ENCODE peak calls at places on chromosomes 13 and 19, in seven cellular contexts. One of them, this sample, is unnamed.

GRCh38 chr19:16566161-16566560 is 6.1 kb downstream of the SLC35E1 start:
- DNase-seq in CD4-positive, CD25-positive, alpha-beta regulatory T cell: peak
- DNase-seq in choroid plexus epithelial cell: no peak
- DNase-seq in upper lobe of left lung: peak
- DNase-seq in right atrium auricular region: no peak
- DNase-seq in PC-3: no peak
- DNase-seq in astrocyte of the cerebellum: no peak
- DNase-seq in this sample: no peak

GRCh38 chr19:512548-513365 is 5.5 kb downstream of the TPGS1 start:
- DNase-seq in choroid plexus epithelial cell: no peak
- DNase-seq in PC-3: no peak
- DNase-seq in right atrium auricular region: no peak
- DNase-seq in astrocyte of the cerebellum: no peak
- DNase-seq in CD4-positive, CD25-positive, alpha-beta regulatory T cell: no peak
- DNase-seq in upper lobe of left lung: peak
- DNase-seq in this sample: no peak

GRCh38 chr13:20713014-20713376 is 9.5 kb downstream of the IL17D start:
- DNase-seq in astrocyte of the cerebellum: no peak
- DNase-seq in choroid plexus epithelial cell: no peak
- DNase-seq in right atrium auricular region: peak
- DNase-seq in PC-3: no peak
- DNase-seq in upper lobe of left lung: no peak
- DNase-seq in CD4-positive, CD25-positive, alpha-beta regulatory T cell: no peak
- DNase-seq in this sample: no peak

GRCh38 chr19:13091400-13092161 is 11.1 kb downstream of the LYL1 start:
- DNase-seq in upper lobe of left lung: no peak
- DNase-seq in PC-3: no peak
- DNase-seq in astrocyte of the cerebellum: peak
- DNase-seq in right atrium auricular region: peak
- DNase-seq in CD4-positive, CD25-positive, alpha-beta regulatory T cell: no peak
- DNase-seq in choroid plexus epithelial cell: peak
- DNase-seq in this sample: no peak

GRCh38 chr19:12639901-12640613 is 26.5 kb downstream of the MAN2B1 start:
- DNase-seq in upper lobe of left lung: peak
- DNase-seq in choroid plexus epithelial cell: peak
- DNase-seq in right atrium auricular region: peak
- DNase-seq in astrocyte of the cerebellum: peak
- DNase-seq in CD4-positive, CD25-positive, alpha-beta regulatory T cell: peak
- DNase-seq in PC-3: peak
- DNase-seq in this sample: peak

GRCh38 chr13:78595458-78595818 is 7.9 kb downstream of the POU4F1 start:
- DNase-seq in upper lobe of left lung: no peak
- DNase-seq in PC-3: no peak
- DNase-seq in right atrium auricular region: no peak
- DNase-seq in CD4-positive, CD25-positive, alpha-beta regulatory T cell: no peak
- DNase-seq in choroid plexus epithelial cell: no peak
- DNase-seq in astrocyte of the cerebellum: no peak
- DNase-seq in this sample: no peak

GRCh38 chr19:18257503-18258470 is 16.5 kb downstream of the IQCN start:
- DNase-seq in choroid plexus epithelial cell: no peak
- DNase-seq in upper lobe of left lung: no peak
- DNase-seq in CD4-positive, CD25-positive, alpha-beta regulatory T cell: no peak
- DNase-seq in astrocyte of the cerebellum: no peak
- DNase-seq in right atrium auricular region: no peak
- DNase-seq in PC-3: no peak
- DNase-seq in this sample: no peak

GRCh38 chr19:15812059-15812722 is 3.3 kb downstream of the OR10H1 start:
- DNase-seq in right atrium auricular region: no peak
- DNase-seq in astrocyte of the cerebellum: no peak
- DNase-seq in upper lobe of left lung: no peak
- DNase-seq in choroid plexus epithelial cell: no peak
- DNase-seq in PC-3: peak
- DNase-seq in CD4-positive, CD25-positive, alpha-beta regulatory T cell: peak
- DNase-seq in this sample: no peak

GRCh38 chr19:35555301-35556005 is 8.0 kb downstream of the ATP4A start:
- DNase-seq in choroid plexus epithelial cell: peak
- DNase-seq in PC-3: peak
- DNase-seq in CD4-positive, CD25-positive, alpha-beta regulatory T cell: no peak
- DNase-seq in astrocyte of the cerebellum: no peak
- DNase-seq in upper lobe of left lung: no peak
- DNase-seq in right atrium auricular region: no peak
- DNase-seq in this sample: no peak

GRCh38 chr13:50213526-50213925 is 198.3 kb downstream of the KCNRG start:
- DNase-seq in upper lobe of left lung: no peak
- DNase-seq in PC-3: no peak
- DNase-seq in astrocyte of the cerebellum: no peak
- DNase-seq in right atrium auricular region: no peak
- DNase-seq in CD4-positive, CD25-positive, alpha-beta regulatory T cell: no peak
- DNase-seq in choroid plexus epithelial cell: no peak
- DNase-seq in this sample: no peak

GRCh38 chr13:36831291-36831690 is 12.3 kb downstream of the RFXAP start:
- DNase-seq in right atrium auricular region: no peak
- DNase-seq in PC-3: no peak
- DNase-seq in choroid plexus epithelial cell: no peak
- DNase-seq in CD4-positive, CD25-positive, alpha-beta regulatory T cell: no peak
- DNase-seq in astrocyte of the cerebellum: no peak
- DNase-seq in upper lobe of left lung: no peak
- DNase-seq in this sample: no peak

GRCh38 chr19:2949939-2950285 is 5.1 kb upstream of the ZNF77 start:
- DNase-seq in astrocyte of the cerebellum: no peak
- DNase-seq in upper lobe of left lung: peak
- DNase-seq in choroid plexus epithelial cell: peak
- DNase-seq in right atrium auricular region: peak
- DNase-seq in PC-3: peak
- DNase-seq in CD4-positive, CD25-positive, alpha-beta regulatory T cell: no peak
- DNase-seq in this sample: no peak

GRCh38 chr19:14004619-14005380 is 1.3 kb downstream of the RFX1 start:
- DNase-seq in right atrium auricular region: peak
- DNase-seq in PC-3: no peak
- DNase-seq in CD4-positive, CD25-positive, alpha-beta regulatory T cell: no peak
- DNase-seq in astrocyte of the cerebellum: no peak
- DNase-seq in upper lobe of left lung: peak
- DNase-seq in choroid plexus epithelial cell: peak
- DNase-seq in this sample: peak

GRCh38 chr19:28603453-28603852 is 609.5 kb downstream of the UQCRFS1 start:
- DNase-seq in choroid plexus epithelial cell: no peak
- DNase-seq in astrocyte of the cerebellum: no peak
- DNase-seq in right atrium auricular region: no peak
- DNase-seq in PC-3: no peak
- DNase-seq in CD4-positive, CD25-positive, alpha-beta regulatory T cell: no peak
- DNase-seq in upper lobe of left lung: no peak
- DNase-seq in this sample: no peak

GRCh38 chr13:89897681-89898080 is 1449.8 kb upstream of the MIR17HG start:
- DNase-seq in astrocyte of the cerebellum: no peak
- DNase-seq in upper lobe of left lung: no peak
- DNase-seq in CD4-positive, CD25-positive, alpha-beta regulatory T cell: no peak
- DNase-seq in choroid plexus epithelial cell: no peak
- DNase-seq in PC-3: no peak
- DNase-seq in right atrium auricular region: no peak
- DNase-seq in this sample: no peak

DNA sequence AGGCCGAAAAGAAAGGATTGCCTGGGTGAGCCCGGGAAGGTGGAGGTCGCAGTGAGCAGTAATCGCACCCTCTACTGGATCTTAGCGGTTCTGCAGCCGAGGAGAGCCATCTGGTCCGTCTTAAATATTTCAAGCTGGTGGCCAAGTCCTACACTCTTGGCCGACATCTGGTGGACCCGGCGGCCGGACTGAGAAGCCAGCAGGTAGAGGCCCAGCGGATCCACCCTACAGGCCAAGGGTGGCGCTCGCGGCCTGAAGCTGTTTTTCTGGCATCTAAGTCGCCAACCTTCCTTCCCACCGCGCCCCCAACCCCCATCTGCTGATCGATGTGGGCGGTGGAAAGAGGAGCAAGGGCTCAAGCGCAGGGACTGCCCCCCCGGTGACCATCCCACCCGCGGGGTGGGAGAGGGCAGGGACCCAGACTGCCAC is 46.5 kb upstream of the ZNF730 start:
- DNase-seq in choroid plexus epithelial cell: peak
- DNase-seq in upper lobe of left lung: peak
- DNase-seq in PC-3: no peak
- DNase-seq in CD4-positive, CD25-positive, alpha-beta regulatory T cell: no peak
- DNase-seq in astrocyte of the cerebellum: no peak
- DNase-seq in right atrium auricular region: peak
- DNase-seq in this sample: peak
- H3K4me3 ChIP-seq in choroid plexus epithelial cell: peak
- H3K4me3 ChIP-seq in upper lobe of left lung: peak
- H3K4me3 ChIP-seq in PC-3: no peak
- H3K4me3 ChIP-seq in CD4-positive, CD25-positive, alpha-beta regulatory T cell: no peak
- H3K4me3 ChIP-seq in astrocyte of the cerebellum: no peak
- H3K4me3 ChIP-seq in right atrium auricular region: peak
- H3K4me3 ChIP-seq in this sample: no peak

GRCh38 chr19:49442793-49443365 is 1.6 kb upstream of the SLC17A7 start:
- DNase-seq in right atrium auricular region: peak
- DNase-seq in CD4-positive, CD25-positive, alpha-beta regulatory T cell: peak
- DNase-seq in PC-3: peak
- DNase-seq in astrocyte of the cerebellum: peak
- DNase-seq in upper lobe of left lung: peak
- DNase-seq in choroid plexus epithelial cell: peak
- DNase-seq in this sample: peak

GRCh38 chr19:49442354-49442753 is 1.0 kb upstream of the SLC17A7 start:
- DNase-seq in astrocyte of the cerebellum: no peak
- DNase-seq in CD4-positive, CD25-positive, alpha-beta regulatory T cell: no peak
- DNase-seq in right atrium auricular region: peak
- DNase-seq in choroid plexus epithelial cell: no peak
- DNase-seq in upper lobe of left lung: no peak
- DNase-seq in PC-3: peak
- DNase-seq in this sample: no peak

GRCh38 chr19:49440439-49441209 is 703 bp downstream of the SLC17A7 start:
- DNase-seq in PC-3: no peak
- DNase-seq in choroid plexus epithelial cell: no peak
- DNase-seq in astrocyte of the cerebellum: no peak
- DNase-seq in CD4-positive, CD25-positive, alpha-beta regulatory T cell: no peak
- DNase-seq in upper lobe of left lung: no peak
- DNase-seq in right atrium auricular region: no peak
- DNase-seq in this sample: no peak

GRCh38 chr19:49441960-49442350 is 628 bp upstream of the SLC17A7 start:
- DNase-seq in astrocyte of the cerebellum: no peak
- DNase-seq in PC-3: no peak
- DNase-seq in CD4-positive, CD25-positive, alpha-beta regulatory T cell: no peak
- DNase-seq in upper lobe of left lung: no peak
- DNase-seq in choroid plexus epithelial cell: no peak
- DNase-seq in right atrium auricular region: no peak
- DNase-seq in this sample: no peak

DNA sequence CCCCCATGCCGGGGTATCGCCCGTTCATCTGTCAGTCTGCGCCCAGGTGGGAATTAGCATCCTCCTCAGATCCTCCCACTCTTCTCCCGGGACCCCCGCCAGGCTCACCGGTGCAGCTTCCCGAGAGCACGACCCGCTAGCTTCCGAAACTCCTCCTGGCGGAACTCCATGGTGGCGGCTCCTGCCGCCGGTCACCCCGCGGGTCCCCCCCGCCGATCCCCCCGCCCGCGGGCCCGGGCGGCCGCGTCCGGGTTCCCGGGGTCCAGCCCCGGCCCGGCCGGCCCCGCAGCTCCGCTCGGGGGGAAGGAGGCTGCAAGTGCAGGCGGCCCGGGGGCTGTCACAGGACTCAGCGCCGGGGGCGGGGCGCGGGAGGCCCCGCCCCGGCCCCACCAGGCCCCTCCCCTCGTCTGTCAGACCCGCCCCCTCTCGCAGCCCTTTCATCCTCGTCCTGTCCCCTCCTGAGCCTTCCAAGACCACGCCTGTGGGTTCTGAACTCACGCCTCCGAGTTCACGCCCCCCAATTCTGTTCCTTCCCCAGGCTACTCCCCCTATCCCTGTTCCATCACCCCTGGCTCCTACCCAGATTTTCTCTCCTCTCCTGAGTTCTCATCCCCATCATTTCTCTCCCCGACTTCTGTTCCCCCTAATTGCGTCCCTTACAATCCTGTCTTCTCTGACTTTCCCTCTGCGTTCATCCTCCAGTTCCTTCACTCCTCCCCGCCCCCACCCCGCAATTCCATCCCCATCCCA is at the start of gene SLC17A7:
- DNase-seq in CD4-positive, CD25-positive, alpha-beta regulatory T cell: peak
- DNase-seq in PC-3: peak
- DNase-seq in astrocyte of the cerebellum: no peak
- DNase-seq in choroid plexus epithelial cell: no peak
- DNase-seq in upper lobe of left lung: peak
- DNase-seq in right atrium auricular region: peak
- DNase-seq in this sample: peak
- H3K4me3 ChIP-seq in CD4-positive, CD25-positive, alpha-beta regulatory T cell: no peak
- H3K4me3 ChIP-seq in PC-3: peak
- H3K4me3 ChIP-seq in astrocyte of the cerebellum: no peak
- H3K4me3 ChIP-seq in choroid plexus epithelial cell: no peak
- H3K4me3 ChIP-seq in upper lobe of left lung: peak
- H3K4me3 ChIP-seq in right atrium auricular region: peak
- H3K4me3 ChIP-seq in this sample: peak

GRCh38 chr19:7681336-7682174 is 922 bp downstream of the TRAPPC5 start:
- DNase-seq in right atrium auricular region: peak
- DNase-seq in choroid plexus epithelial cell: peak
- DNase-seq in astrocyte of the cerebellum: peak
- DNase-seq in CD4-positive, CD25-positive, alpha-beta regulatory T cell: peak
- DNase-seq in upper lobe of left lung: peak
- DNase-seq in PC-3: peak
- DNase-seq in this sample: peak

GRCh38 chr19:7689165-7689564 is 8.5 kb downstream of the TRAPPC5 start:
- DNase-seq in choroid plexus epithelial cell: no peak
- DNase-seq in right atrium auricular region: no peak
- DNase-seq in upper lobe of left lung: no peak
- DNase-seq in CD4-positive, CD25-positive, alpha-beta regulatory T cell: no peak
- DNase-seq in PC-3: no peak
- DNase-seq in astrocyte of the cerebellum: no peak
- DNase-seq in this sample: no peak

GRCh38 chr19:7687177-7687576 is 6.5 kb downstream of the TRAPPC5 start:
- DNase-seq in astrocyte of the cerebellum: no peak
- DNase-seq in upper lobe of left lung: no peak
- DNase-seq in right atrium auricular region: no peak
- DNase-seq in PC-3: no peak
- DNase-seq in CD4-positive, CD25-positive, alpha-beta regulatory T cell: no peak
- DNase-seq in choroid plexus epithelial cell: no peak
- DNase-seq in this sample: no peak

GRCh38 chr19:7682175-7682855 is 1.7 kb downstream of the TRAPPC5 start:
- DNase-seq in upper lobe of left lung: no peak
- DNase-seq in choroid plexus epithelial cell: no peak
- DNase-seq in right atrium auricular region: no peak
- DNase-seq in CD4-positive, CD25-positive, alpha-beta regulatory T cell: no peak
- DNase-seq in astrocyte of the cerebellum: no peak
- DNase-seq in PC-3: no peak
- DNase-seq in this sample: no peak

GRCh38 chr19:7685546-7686445 is 5.2 kb downstream of the TRAPPC5 start:
- DNase-seq in CD4-positive, CD25-positive, alpha-beta regulatory T cell: no peak
- DNase-seq in upper lobe of left lung: no peak
- DNase-seq in choroid plexus epithelial cell: no peak
- DNase-seq in PC-3: no peak
- DNase-seq in right atrium auricular region: no peak
- DNase-seq in astrocyte of the cerebellum: no peak
- DNase-seq in this sample: no peak
- H3K4me3 ChIP-seq in CD4-positive, CD25-positive, alpha-beta regulatory T cell: no peak
- H3K4me3 ChIP-seq in upper lobe of left lung: no peak
- H3K4me3 ChIP-seq in choroid plexus epithelial cell: no peak
- H3K4me3 ChIP-seq in PC-3: no peak
- H3K4me3 ChIP-seq in right atrium auricular region: no peak
- H3K4me3 ChIP-seq in astrocyte of the cerebellum: no peak
- H3K4me3 ChIP-seq in this sample: no peak

GRCh38 chr19:39502640-39503417 is 4.1 kb downstream of the DLL3 start:
- DNase-seq in right atrium auricular region: no peak
- DNase-seq in choroid plexus epithelial cell: peak
- DNase-seq in astrocyte of the cerebellum: no peak
- DNase-seq in CD4-positive, CD25-positive, alpha-beta regulatory T cell: peak
- DNase-seq in upper lobe of left lung: peak
- DNase-seq in PC-3: no peak
- DNase-seq in this sample: peak
- H3K4me3 ChIP-seq in right atrium auricular region: no peak
- H3K4me3 ChIP-seq in choroid plexus epithelial cell: no peak
- H3K4me3 ChIP-seq in astrocyte of the cerebellum: no peak
- H3K4me3 ChIP-seq in CD4-positive, CD25-positive, alpha-beta regulatory T cell: no peak
- H3K4me3 ChIP-seq in upper lobe of left lung: no peak
- H3K4me3 ChIP-seq in PC-3: no peak
- H3K4me3 ChIP-seq in this sample: no peak